ENCODE peak calls at places on chromosomes 1 and 21, in ten cellular contexts. G is neural progenitor cell; J is CD4-positive, alpha-beta T cell; Y is thyroid gland; V is Peyer's patch; L is left ventricle myocardium inferior; S is GM23248; A is cardiac muscle cell; R is epithelial cell of prostate; K is uterus. I is an unnamed sample.

GRCh38 chr1:183776731-183777130 is 28.2 kb upstream of the RGL1 start:
- DNase-seq in G (no peak), J (no peak), Y (no peak), V (no peak), L (no peak), S (peak), A (peak), R (no peak), K (no peak), I (no peak)

GRCh38 chr1:18647681-18648214 is 17.1 kb downstream of the PAX7 start:
- DNase-seq in G (no peak), J (no peak), Y (no peak), V (no peak), L (no peak), S (no peak), A (no peak), R (no peak), K (no peak), I (no peak)

GRCh38 chr1:232988572-232989040 is 38.2 kb downstream of the NTPCR start:
- DNase-seq in G (no peak), J (no peak), Y (no peak), V (no peak), L (no peak), S (peak), A (peak), R (no peak), K (no peak), I (peak)

GRCh38 chr1:93219443-93219842 is 38.9 kb downstream of the CCDC18 start:
- DNase-seq in G (no peak), J (no peak), Y (no peak), V (no peak), L (no peak), S (no peak), A (no peak), R (no peak), K (no peak), I (no peak)

GRCh38 chr1:115529216-115529897 is 112.4 kb upstream of the VANGL1 start:
- DNase-seq in G (no peak), J (no peak), Y (no peak), V (no peak), L (no peak), S (peak), A (no peak), R (no peak), K (no peak), I (no peak)

GRCh38 chr1:3050603-3051002 is 18.4 kb upstream of the PRDM16 start:
- DNase-seq in G (no peak), J (no peak), Y (no peak), V (no peak), L (no peak), S (no peak), A (no peak), R (no peak), K (no peak), I (no peak)

GRCh38 chr1:229947968-229948367 is 119.1 kb upstream of the GALNT2 start:
- DNase-seq in G (no peak), J (no peak), Y (no peak), V (no peak), L (no peak), S (peak), A (peak), R (peak), K (no peak), I (no peak)

GRCh38 chr1:181038399-181038873 is 4.7 kb downstream of the MR1 start:
- DNase-seq in G (peak), J (peak), Y (peak), V (peak), L (no peak), S (peak), A (peak), R (no peak), K (peak), I (peak)

GRCh38 chr1:45854724-45855123 is 51.3 kb downstream of the MAST2 start:
- DNase-seq in G (no peak), J (no peak), Y (no peak), V (no peak), L (no peak), S (no peak), A (no peak), R (no peak), K (no peak), I (no peak)

GRCh38 chr21:26405735-26406361 is 167.2 kb downstream of the CYYR1 start:
- DNase-seq in G (peak), J (no peak), Y (peak), V (no peak), L (no peak), S (peak), A (peak), R (peak), K (no peak), I (no peak)

GRCh38 chr1:15246960-15247614 is at the start of gene FHAD1:
- DNase-seq in G (peak), J (peak), Y (peak), V (peak), L (peak), S (peak), A (peak), R (no peak), K (peak), I (no peak)

GRCh38 chr1:15243275-15244043 is 3.6 kb upstream of the FHAD1 start:
- DNase-seq in G (no peak), J (no peak), Y (no peak), V (no peak), L (no peak), S (no peak), A (no peak), R (no peak), K (no peak), I (no peak)

GRCh38 chr1:15248238-15248637 is 1.2 kb downstream of the FHAD1 start:
- DNase-seq in G (no peak), J (no peak), Y (no peak), V (no peak), L (no peak), S (no peak), A (no peak), R (no peak), K (no peak), I (no peak)

GRCh38 chr1:15244813-15245212 is 2.2 kb upstream of the FHAD1 start:
- DNase-seq in G (no peak), J (no peak), Y (no peak), V (no peak), L (no peak), S (no peak), A (no peak), R (no peak), K (no peak), I (no peak)

GRCh38 chr1:15245593-15246325 is 1.3 kb upstream of the FHAD1 start:
- DNase-seq in G (no peak), J (no peak), Y (no peak), V (no peak), L (no peak), S (peak), A (peak), R (peak), K (peak), I (no peak)
- H3K27ac ChIP-seq in G (no peak), J (no peak), Y (no peak), V (peak), L (no peak), S (no peak), A (no peak), R (peak), K (no peak), I (no peak)

GRCh38 chr1:88649932-88650331 is 34.1 kb upstream of the PKN2 start:
- DNase-seq in G (no peak), J (no peak), Y (no peak), V (no peak), L (no peak), S (no peak), A (no peak), R (no peak), K (no peak), I (no peak)
- H3K27ac ChIP-seq in G (no peak), J (no peak), Y (no peak), V (no peak), L (no peak), S (no peak), A (no peak), R (no peak), K (no peak), I (no peak)

GRCh38 chr1:58575831-58576726 is 973 bp downstream of the TACSTD2 start:
- DNase-seq in G (no peak), J (no peak), Y (no peak), V (no peak), L (no peak), S (peak), A (no peak), R (no peak), K (no peak), I (no peak)

GRCh38 chr1:58572691-58573090 is 4.4 kb downstream of the TACSTD2 start:
- DNase-seq in G (no peak), J (no peak), Y (peak), V (no peak), L (no peak), S (no peak), A (no peak), R (peak), K (no peak), I (no peak)

GRCh38 chr1:58573138-58573537 is 3.9 kb downstream of the TACSTD2 start:
- DNase-seq in G (no peak), J (no peak), Y (no peak), V (no peak), L (no peak), S (no peak), A (no peak), R (no peak), K (no peak), I (no peak)

GRCh38 chr1:58573705-58574591 is 3.1 kb downstream of the TACSTD2 start:
- DNase-seq in G (no peak), J (peak), Y (peak), V (no peak), L (no peak), S (no peak), A (no peak), R (peak), K (no peak), I (no peak)

DNA sequence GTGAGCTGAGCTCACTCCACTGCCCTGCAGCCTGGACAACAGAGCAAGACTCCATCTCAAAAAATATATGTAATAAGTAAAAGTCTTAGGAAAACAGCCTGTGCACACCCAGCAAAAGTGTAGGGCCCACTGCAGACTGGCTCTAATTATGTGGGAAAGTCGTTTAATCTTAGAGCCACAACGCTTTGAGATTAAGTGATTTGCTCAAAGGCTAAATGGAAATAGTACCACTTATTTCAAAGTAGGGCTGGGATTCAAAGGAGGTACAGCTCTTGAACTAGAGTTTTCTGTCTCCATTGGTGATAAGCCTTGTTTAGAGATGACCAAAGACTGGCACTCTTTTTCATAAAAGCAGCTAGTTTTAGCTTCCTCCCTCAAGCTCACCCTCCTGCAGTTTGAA is 2.2 kb downstream of the TACSTD2 start:
- DNase-seq in G (no peak), J (no peak), Y (no peak), V (no peak), L (no peak), S (no peak), A (no peak), R (no peak), K (no peak), I (no peak)
- H3K27ac ChIP-seq in G (no peak), J (no peak), Y (no peak), V (no peak), L (no peak), S (no peak), A (no peak), R (peak), K (no peak), I (no peak)

GRCh38 chr1:26471201-26471497 is 1.1 kb upstream of the HMGN2 start:
- DNase-seq in G (no peak), J (no peak), Y (no peak), V (no peak), L (no peak), S (no peak), A (no peak), R (no peak), K (no peak), I (no peak)
- H3K27ac ChIP-seq in G (no peak), J (no peak), Y (no peak), V (peak), L (peak), S (no peak), A (no peak), R (no peak), K (no peak), I (peak)

DNA sequence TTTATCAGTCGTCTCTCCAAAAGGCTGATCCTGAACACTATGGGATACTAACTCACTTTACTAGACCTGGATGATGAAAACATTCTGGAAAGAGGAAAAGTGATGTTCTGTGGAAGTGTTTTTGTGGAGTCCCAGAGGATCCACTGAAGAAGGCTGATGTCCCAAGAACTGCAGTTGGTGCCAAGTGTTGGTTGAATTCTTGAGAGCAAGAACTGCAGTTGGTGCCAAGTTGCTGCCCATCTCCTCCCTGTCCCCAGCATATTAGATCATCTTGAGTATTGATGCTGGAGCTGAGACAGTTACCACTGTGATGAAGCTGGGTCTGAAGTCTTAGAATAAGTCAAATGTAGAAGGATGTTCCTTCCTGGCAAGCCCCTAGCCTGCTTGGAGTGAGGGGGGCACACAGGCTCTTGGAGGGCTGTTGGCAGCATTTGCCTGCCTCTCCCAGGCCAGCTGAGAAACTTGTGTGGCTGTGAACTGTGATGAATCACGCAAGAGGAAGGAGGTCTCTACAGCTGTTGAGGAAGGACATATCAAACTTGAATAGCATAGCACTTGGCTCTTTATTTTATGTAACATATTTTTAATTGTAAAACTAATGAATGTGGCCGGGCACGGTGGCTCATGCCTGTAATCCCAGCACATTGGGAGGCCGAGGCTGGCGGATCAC is 48.1 kb downstream of the DNAJC6 start:
- DNase-seq in G (no peak), J (no peak), Y (no peak), V (no peak), L (no peak), S (no peak), A (no peak), R (no peak), K (no peak), I (no peak)
- H3K27ac ChIP-seq in G (no peak), J (no peak), Y (no peak), V (no peak), L (no peak), S (no peak), A (no peak), R (no peak), K (no peak), I (no peak)

GRCh38 chr1:11919621-11920020 is 6.6 kb downstream of the KIAA2013 start:
- DNase-seq in G (no peak), J (no peak), Y (no peak), V (no peak), L (no peak), S (no peak), A (no peak), R (no peak), K (no peak), I (no peak)

GRCh38 chr1:11923069-11923826 is 3.0 kb downstream of the KIAA2013 start:
- DNase-seq in G (no peak), J (no peak), Y (no peak), V (no peak), L (no peak), S (no peak), A (no peak), R (no peak), K (no peak), I (no peak)

GRCh38 chr1:11920239-11920903 is 5.9 kb downstream of the KIAA2013 start:
- DNase-seq in G (no peak), J (no peak), Y (peak), V (no peak), L (no peak), S (no peak), A (no peak), R (no peak), K (no peak), I (peak)

GRCh38 chr1:11921022-11921421 is 5.2 kb downstream of the KIAA2013 start:
- DNase-seq in G (peak), J (no peak), Y (no peak), V (no peak), L (no peak), S (no peak), A (no peak), R (no peak), K (no peak), I (no peak)

GRCh38 chr1:11918779-11919519 is 7.3 kb downstream of the KIAA2013 start:
- DNase-seq in G (no peak), J (no peak), Y (no peak), V (no peak), L (peak), S (peak), A (peak), R (no peak), K (peak), I (no peak)
- H3K27ac ChIP-seq in G (no peak), J (no peak), Y (no peak), V (no peak), L (peak), S (peak), A (no peak), R (no peak), K (peak), I (peak)

GRCh38 chr1:169493251-169493650 is 7.5 kb upstream of the SLC19A2 start:
- DNase-seq in G (no peak), J (no peak), Y (no peak), V (no peak), L (no peak), S (no peak), A (no peak), R (no peak), K (no peak), I (no peak)
- H3K27ac ChIP-seq in G (no peak), J (no peak), Y (no peak), V (no peak), L (no peak), S (no peak), A (no peak), R (no peak), K (no peak), I (no peak)

GRCh38 chr21:44959376-44960091 is 19.7 kb downstream of the SLX9 start:
- DNase-seq in G (no peak), J (no peak), Y (no peak), V (no peak), L (peak), S (no peak), A (no peak), R (no peak), K (no peak), I (no peak)

GRCh38 chr21:44957901-44958451 is 18.1 kb downstream of the SLX9 start:
- DNase-seq in G (no peak), J (no peak), Y (no peak), V (no peak), L (peak), S (no peak), A (no peak), R (no peak), K (no peak), I (no peak)

GRCh38 chr21:44958471-44959191 is 18.8 kb downstream of the SLX9 start:
- DNase-seq in G (peak), J (no peak), Y (peak), V (peak), L (peak), S (peak), A (peak), R (no peak), K (peak), I (no peak)

GRCh38 chr21:44962481-44962966 is 22.7 kb downstream of the SLX9 start:
- DNase-seq in G (no peak), J (no peak), Y (peak), V (no peak), L (no peak), S (peak), A (peak), R (peak), K (no peak), I (no peak)

GRCh38 chr21:44960141-44961092 is 20.6 kb downstream of the SLX9 start:
- DNase-seq in G (no peak), J (no peak), Y (no peak), V (no peak), L (peak), S (no peak), A (no peak), R (no peak), K (no peak), I (no peak)
- H3K27ac ChIP-seq in G (no peak), J (no peak), Y (no peak), V (peak), L (peak), S (no peak), A (no peak), R (no peak), K (peak), I (peak)